ENCODE peak calls at places on chromosomes 2 and 18, in five cellular contexts. Y is H1, I is HepG2, B is GM12891, R is K562. L is an unnamed sample.

GRCh38 chr2:96111823-96112500 is 4.4 kb downstream of the ADRA2B start:
- DNase-seq in Y (no peak), I (no peak), B (no peak), R (no peak), L (no peak)

GRCh38 chr2:169732583-169733358 is 861 bp upstream of the KLHL23 start:
- DNase-seq in Y (no peak), I (peak), B (no peak), R (no peak), L (no peak)

GRCh38 chr2:51707625-51708024 is 675.7 kb upstream of the NRXN1 start:
- DNase-seq in Y (no peak), I (no peak), B (no peak), R (no peak), L (no peak)

GRCh38 chr2:25312958-25313710 is 28.6 kb downstream of the DNMT3A start:
- DNase-seq in Y (no peak), I (no peak), B (no peak), R (peak), L (no peak)

GRCh38 chr2:239154971-239155805 is 245.6 kb downstream of the HDAC4 start:
- DNase-seq in Y (no peak), I (no peak), B (no peak), R (no peak), L (no peak)

GRCh38 chr2:118112771-118113334 is 24.6 kb downstream of the INSIG2 start:
- DNase-seq in Y (no peak), I (peak), B (no peak), R (no peak), L (no peak)

GRCh38 chr2:69087211-69087911 is 74.4 kb downstream of the ANTXR1 start:
- DNase-seq in Y (no peak), I (no peak), B (no peak), R (no peak), L (no peak)

GRCh38 chr2:161090401-161090800 is 69.8 kb upstream of the TANK start:
- DNase-seq in Y (no peak), I (no peak), B (no peak), R (no peak), L (no peak)

GRCh38 chr2:139769633-139770032 is 989.4 kb upstream of the NXPH2 start:
- DNase-seq in Y (no peak), I (no peak), B (no peak), R (no peak), L (no peak)

GRCh38 chr2:239268549-239268948 is 132.3 kb downstream of the HDAC4 start:
- DNase-seq in Y (no peak), I (no peak), B (no peak), R (no peak), L (no peak)

GRCh38 chr2:39217192-39217550 is 26.6 kb downstream of the CDKL4 start:
- DNase-seq in Y (no peak), I (no peak), B (no peak), R (no peak), L (no peak)

GRCh38 chr18:25862881-25863600 is 227.4 kb downstream of the SS18 start:
- DNase-seq in Y (no peak), I (no peak), B (no peak), R (no peak), L (no peak)

GRCh38 chr2:195388024-195388423 is 269.0 kb upstream of the SLC39A10 start:
- DNase-seq in Y (no peak), I (no peak), B (no peak), R (no peak), L (no peak)

GRCh38 chr18:79747156-79747845 is 50.4 kb upstream of the KCNG2 start:
- DNase-seq in Y (no peak), I (no peak), B (no peak), R (no peak), L (no peak)

GRCh38 chr2:112829247-112829646 is 7.3 kb downstream of the IL1B start:
- DNase-seq in Y (no peak), I (no peak), B (no peak), R (no peak), L (no peak)

GRCh38 chr2:32780961-32781360 is 153.1 kb downstream of the TTC27 start:
- DNase-seq in Y (no peak), I (no peak), B (no peak), R (no peak), L (no peak)

GRCh38 chr18:49901862-49902340 is 88.6 kb upstream of the ACAA2 start:
- DNase-seq in Y (no peak), I (no peak), B (no peak), R (no peak), L (no peak)

GRCh38 chr18:76821875-76822509 is 365 bp upstream of the ZNF236 start:
- DNase-seq in Y (no peak), I (no peak), B (peak), R (peak), L (peak)

GRCh38 chr2:101983486-101983885 is 8.3 kb upstream of the IL1R2 start:
- DNase-seq in Y (no peak), I (no peak), B (no peak), R (no peak), L (no peak)

GRCh38 chr2:174121178-174121577 is 127.2 kb downstream of the OLA1 start:
- DNase-seq in Y (no peak), I (no peak), B (no peak), R (no peak), L (no peak)

GRCh38 chr2:69464575-69464974 is 27.3 kb upstream of the NFU1 start:
- DNase-seq in Y (no peak), I (no peak), B (no peak), R (no peak), L (no peak)

GRCh38 chr2:109545828-109546713 is 67.7 kb downstream of the SEPTIN10 start:
- DNase-seq in Y (peak), I (peak), B (no peak), R (peak), L (no peak)

GRCh38 chr2:239263937-239264837 is 136.6 kb downstream of the HDAC4 start:
- DNase-seq in Y (no peak), I (no peak), B (no peak), R (no peak), L (no peak)

GRCh38 chr2:129797489-129798300 is 181.8 kb upstream of the RAB6C start:
- DNase-seq in Y (no peak), I (no peak), B (no peak), R (no peak), L (no peak)

GRCh38 chr2:130755234-130756040 is at the start of gene AMER3:
- DNase-seq in Y (peak), I (no peak), B (no peak), R (no peak), L (no peak)

GRCh38 chr2:136306801-136307200 is 188.9 kb upstream of the CXCR4 start:
- DNase-seq in Y (no peak), I (no peak), B (no peak), R (no peak), L (no peak)

GRCh38 chr18:7512326-7512725 is 54.8 kb upstream of the PTPRM start:
- DNase-seq in Y (no peak), I (no peak), B (no peak), R (no peak), L (no peak)

GRCh38 chr2:145075454-145076062 is 555.6 kb upstream of the ZEB2 start:
- DNase-seq in Y (no peak), I (no peak), B (no peak), R (no peak), L (no peak)

GRCh38 chr2:126858991-126859390 is 39.7 kb upstream of the TEX51 start:
- DNase-seq in Y (no peak), I (no peak), B (no peak), R (no peak), L (no peak)

GRCh38 chr2:151619337-151619989 is 114.8 kb downstream of the NEB start:
- DNase-seq in Y (no peak), I (peak), B (no peak), R (peak), L (no peak)

GRCh38 chr2:174572556-174572955 is 25.0 kb downstream of the WIPF1 start:
- DNase-seq in Y (no peak), I (no peak), B (no peak), R (no peak), L (no peak)

GRCh38 chr2:210623506-210623905 is 67.1 kb downstream of the CPS1 start:
- DNase-seq in Y (no peak), I (no peak), B (no peak), R (no peak), L (no peak)

GRCh38 chr2:42359304-42359749 is 1.7 kb downstream of the COX7A2L start:
- DNase-seq in Y (no peak), I (no peak), B (no peak), R (no peak), L (no peak)

GRCh38 chr2:42361728-42362298 is 796 bp upstream of the COX7A2L start:
- DNase-seq in Y (no peak), I (no peak), B (no peak), R (no peak), L (no peak)

GRCh38 chr2:42360493-42360889 is 526 bp downstream of the COX7A2L start:
- DNase-seq in Y (no peak), I (no peak), B (no peak), R (no peak), L (no peak)

GRCh38 chr2:42359894-42360483 is 1.0 kb downstream of the COX7A2L start:
- DNase-seq in Y (no peak), I (no peak), B (no peak), R (peak), L (no peak)

GRCh38 chr2:42360890-42361727 is at the start of gene COX7A2L:
- DNase-seq in Y (peak), I (peak), B (peak), R (peak), L (peak)
- TF ChIP-seq POLR2A in Y (peak), I (peak), B (peak), R (peak), L (peak)

GRCh38 chr2:75729861-75730260 is 19.1 kb upstream of the GCFC2 start:
- DNase-seq in Y (no peak), I (peak), B (no peak), R (no peak), L (no peak)

DNA sequence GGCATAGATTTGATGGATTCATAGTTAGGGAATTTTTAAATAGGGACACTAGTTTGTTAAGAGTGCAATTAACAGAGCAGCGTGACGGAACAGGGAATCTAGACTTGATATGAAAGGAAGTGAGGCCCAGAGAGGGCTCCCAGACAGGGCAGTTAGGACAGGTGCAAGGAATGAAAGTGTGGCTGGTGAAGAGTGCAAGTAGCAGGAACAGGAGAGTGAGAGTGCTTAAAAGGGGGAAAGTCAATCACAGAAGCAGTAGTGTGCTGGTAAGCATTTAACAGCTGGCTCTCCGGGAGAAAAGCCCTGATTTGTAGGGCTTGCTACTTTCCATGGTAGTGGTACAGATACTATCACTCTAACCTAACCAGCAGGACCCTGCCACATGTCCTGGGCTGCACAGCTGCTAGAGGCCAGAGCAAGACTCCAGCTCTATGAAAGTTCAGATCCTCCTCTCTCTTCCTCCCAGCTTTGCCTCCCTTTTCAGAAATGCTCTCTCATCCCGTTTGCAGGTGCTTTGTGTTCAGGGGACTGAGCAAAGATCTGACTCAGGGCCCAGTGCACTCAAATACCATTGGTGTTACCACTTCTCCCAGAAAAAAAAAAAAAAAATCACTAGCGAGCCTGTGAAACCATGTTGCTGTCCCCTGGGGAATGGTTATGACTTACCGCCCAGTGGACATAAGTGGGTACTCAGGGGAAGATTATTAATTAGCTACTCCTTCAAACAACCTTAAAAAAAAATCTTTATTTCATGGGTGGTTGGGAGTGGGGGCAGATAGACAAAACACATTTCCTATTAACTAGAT is 18.1 kb upstream of the GCFC2 start:
- DNase-seq in Y (no peak), I (no peak), B (no peak), R (no peak), L (no peak)
- TF ChIP-seq TAF1 in Y (no peak), I (no peak), B (no peak), R (no peak), L (no peak)

DNA sequence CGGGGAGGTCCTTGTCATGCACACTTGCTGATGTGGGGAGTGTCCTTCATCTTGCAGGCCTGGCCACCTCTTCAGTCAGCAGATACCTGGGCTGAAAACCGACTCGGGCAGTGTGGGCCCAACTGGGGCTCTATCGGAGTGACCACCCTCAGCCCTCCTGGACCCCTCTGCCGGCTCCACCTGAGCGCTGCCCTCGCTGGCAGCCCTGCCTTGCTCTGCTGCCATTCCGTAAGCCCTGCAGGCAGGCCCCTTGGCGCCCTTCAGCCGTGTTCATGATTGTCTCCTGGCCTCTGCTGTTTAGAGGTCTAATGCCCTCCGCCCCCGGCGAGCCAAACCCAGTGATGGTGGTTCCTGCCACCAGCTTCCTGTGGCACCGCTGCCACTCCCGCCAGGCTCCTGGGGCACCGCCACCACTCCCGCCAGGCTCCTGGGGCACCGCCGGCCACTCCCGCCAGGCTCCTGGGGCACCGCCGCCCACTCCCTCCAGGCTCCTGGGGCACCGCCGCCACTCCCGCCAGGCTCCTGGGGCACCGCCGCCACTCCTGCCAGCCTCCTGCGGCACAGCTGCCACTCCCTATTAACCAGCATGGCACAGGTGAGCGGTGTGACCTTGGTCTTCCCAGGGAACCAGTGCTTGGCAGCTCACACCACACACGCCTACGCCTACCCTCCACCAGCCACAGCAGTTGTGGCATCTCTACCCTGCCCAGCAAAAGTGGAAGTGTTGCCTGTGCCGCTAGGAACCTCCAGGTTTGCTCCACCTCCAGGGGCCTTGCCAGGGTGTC is 15.9 kb downstream of the CAPN10 start:
- DNase-seq in Y (no peak), I (no peak), B (no peak), R (no peak), L (no peak)
- TF ChIP-seq POLR2A in Y (no peak), I (no peak), B (no peak), R (no peak), L (no peak)

DNA sequence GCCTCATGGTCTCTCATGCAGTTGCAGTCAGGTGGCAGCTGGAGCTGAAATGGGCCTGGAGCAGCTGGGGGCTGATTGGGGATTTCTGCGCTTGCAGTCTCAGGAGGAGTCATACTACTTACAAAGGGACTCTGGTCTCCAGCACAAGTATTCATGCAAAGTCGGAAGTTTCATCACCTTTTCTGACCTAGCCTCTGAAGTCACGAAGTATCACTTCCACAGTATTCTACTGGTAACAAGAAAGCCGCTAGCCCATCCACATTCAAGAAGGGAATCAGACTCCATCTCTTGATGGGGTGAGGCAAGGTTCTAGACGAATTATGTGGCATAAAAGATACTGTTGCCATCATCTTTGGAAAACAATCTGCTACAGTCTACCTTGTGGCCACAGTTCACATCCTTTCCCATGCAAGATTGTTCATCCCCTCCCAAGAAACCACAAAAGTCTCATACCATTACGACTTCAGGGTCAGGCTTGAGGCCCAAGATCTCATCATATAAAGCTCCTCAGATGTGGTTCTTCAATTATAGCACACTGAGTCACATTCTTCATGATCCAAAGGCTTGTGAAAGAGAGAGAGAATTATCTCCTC is 95.3 kb downstream of the SMC6 start:
- DNase-seq in Y (no peak), I (no peak), B (no peak), R (no peak), L (no peak)
- TF ChIP-seq TAF1 in Y (no peak), I (no peak), B (no peak), R (no peak), L (peak)

GRCh38 chr2:197499594-197500502 is at the start of the genes HSPD1 and HSPE1:
- DNase-seq in Y (peak), I (peak), B (peak), R (peak), L (peak)
- TF ChIP-seq POLR2A in Y (peak), I (peak), B (peak), R (peak), L (peak)

DNA sequence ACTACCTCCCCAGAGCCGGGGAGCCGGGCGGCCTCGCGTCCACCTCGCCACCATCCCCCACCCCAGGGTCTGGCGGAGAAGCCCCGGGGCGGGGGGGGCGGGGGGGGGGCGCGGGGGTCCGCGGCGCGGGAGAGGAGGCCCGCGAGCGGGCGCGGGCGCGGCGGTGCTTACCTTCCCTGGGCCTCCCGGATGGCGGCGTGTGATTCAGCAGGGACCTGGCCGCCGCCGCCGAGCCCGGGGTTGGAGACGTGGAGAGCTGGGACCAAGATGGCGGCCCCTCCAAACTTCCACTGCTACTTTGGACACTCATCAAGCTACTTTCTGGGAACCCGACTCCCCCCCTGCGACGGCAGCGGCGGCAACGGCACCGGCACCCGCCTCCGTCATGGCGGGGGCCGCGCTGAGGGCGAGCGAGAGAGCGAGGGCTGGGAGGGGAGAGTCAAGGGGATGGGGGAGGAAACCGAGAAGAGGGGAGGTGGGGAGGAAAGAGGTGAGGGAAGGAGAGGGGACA is 519 bp downstream of the TLK1 start:
- DNase-seq in Y (no peak), I (peak), B (peak), R (peak), L (peak)
- TF ChIP-seq TAF1 in Y (no peak), I (peak), B (no peak), R (peak), L (no peak)

GRCh38 chr2:148022351-148022750 is 1.5 kb downstream of the MBD5 start:
- DNase-seq in Y (no peak), I (no peak), B (no peak), R (no peak), L (no peak)

GRCh38 chr2:148020358-148021058 is at the start of gene ORC4:
- DNase-seq in Y (peak), I (peak), B (peak), R (peak), L (peak)

GRCh38 chr2:148022882-148023281 is 2.0 kb downstream of the MBD5 start:
- DNase-seq in Y (no peak), I (no peak), B (no peak), R (no peak), L (no peak)

GRCh38 chr2:148020036-148020357 is 540 bp downstream of the ORC4 start:
- DNase-seq in Y (no peak), I (no peak), B (no peak), R (no peak), L (no peak)

GRCh38 chr2:148021059-148021985 is at the start of gene MBD5:
- DNase-seq in Y (peak), I (peak), B (peak), R (peak), L (peak)
- TF ChIP-seq POLR2A in Y (no peak), I (no peak), B (no peak), R (peak), L (no peak)

GRCh38 chr2:204669386-204669785 is 124.1 kb downstream of the PARD3B start:
- DNase-seq in Y (no peak), I (no peak), B (no peak), R (no peak), L (no peak)

GRCh38 chr2:204673877-204674276 is 128.6 kb downstream of the PARD3B start:
- DNase-seq in Y (no peak), I (no peak), B (no peak), R (no peak), L (no peak)

GRCh38 chr2:204667990-204668389 is 122.7 kb downstream of the PARD3B start:
- DNase-seq in Y (no peak), I (no peak), B (no peak), R (no peak), L (no peak)

GRCh38 chr2:204670756-204671155 is 125.5 kb downstream of the PARD3B start:
- DNase-seq in Y (no peak), I (no peak), B (no peak), R (no peak), L (no peak)

GRCh38 chr2:204670124-204670523 is 124.8 kb downstream of the PARD3B start:
- DNase-seq in Y (no peak), I (peak), B (no peak), R (no peak), L (no peak)
- TF ChIP-seq TAF1 in Y (no peak), I (no peak), B (no peak), R (no peak), L (no peak)

L was measured in GM12892.